ENCODE peak calls at places on chromosomes 13 and 19, in four cellular contexts. One of them, this sample, is unnamed.

GRCh38 chr13:42740753-42741152 is 40.6 kb upstream of the FAM216B start:
- DNase-seq in K562: peak; percentile 2
- DNase-seq in SK-N-SH: peak; percentile 9
- DNase-seq in HepG2: no peak
- DNase-seq in this sample: peak; percentile 7

GRCh38 chr19:48329167-48329891 is 4.0 kb downstream of the EMP3 start:
- DNase-seq in K562: peak; percentile 69
- DNase-seq in HepG2: no peak
- DNase-seq in SK-N-SH: no peak
- DNase-seq in this sample: no peak

GRCh38 chr13:113955691-113956090 is 18.2 kb downstream of the C13orf46 start:
- DNase-seq in K562: no peak
- DNase-seq in SK-N-SH: no peak
- DNase-seq in HepG2: no peak
- DNase-seq in this sample: no peak

GRCh38 chr13:107753286-107753685 is 462.1 kb downstream of the LIG4 start:
- DNase-seq in HepG2: no peak
- DNase-seq in SK-N-SH: no peak
- DNase-seq in K562: no peak
- DNase-seq in this sample: no peak

GRCh38 chr19:2034729-2035589 is 16.1 kb downstream of the MKNK2 start:
- DNase-seq in K562: peak; percentile 98
- DNase-seq in HepG2: no peak
- DNase-seq in SK-N-SH: peak; percentile 90
- DNase-seq in this sample: peak; percentile 87

GRCh38 chr13:31116224-31116623 is 45.5 kb downstream of the HSPH1 start:
- DNase-seq in SK-N-SH: no peak
- DNase-seq in K562: no peak
- DNase-seq in HepG2: no peak
- DNase-seq in this sample: no peak

GRCh38 chr19:35006342-35006998 is 6.3 kb downstream of the GRAMD1A start:
- DNase-seq in K562: no peak
- DNase-seq in HepG2: peak; percentile 99
- DNase-seq in SK-N-SH: no peak
- DNase-seq in this sample: no peak

GRCh38 chr19:46381346-46381745 is 32.0 kb downstream of the CCDC8 start:
- DNase-seq in HepG2: no peak
- DNase-seq in K562: no peak
- DNase-seq in SK-N-SH: no peak
- DNase-seq in this sample: no peak

GRCh38 chr19:29665826-29666633 is 769 bp downstream of the PLEKHF1 start:
- DNase-seq in HepG2: no peak
- DNase-seq in K562: peak; percentile 33
- DNase-seq in SK-N-SH: peak; percentile 70
- DNase-seq in this sample: no peak

GRCh38 chr19:15396436-15396835 is 16.8 kb upstream of the AKAP8 start:
- DNase-seq in K562: no peak
- DNase-seq in SK-N-SH: no peak
- DNase-seq in HepG2: no peak
- DNase-seq in this sample: no peak

GRCh38 chr19:19259741-19260140 is 13.4 kb downstream of the TM6SF2 start:
- DNase-seq in SK-N-SH: peak; percentile 80
- DNase-seq in K562: peak; percentile 51
- DNase-seq in HepG2: peak; percentile 38
- DNase-seq in this sample: peak; percentile 46
- TF ChIP-seq ZBTB33 in SK-N-SH: no peak
- TF ChIP-seq ZBTB33 in K562: no peak
- TF ChIP-seq ZBTB33 in HepG2: no peak
- TF ChIP-seq ZBTB33 in this sample: no peak

GRCh38 chr19:21602105-21602658 is 96.8 kb downstream of the ZNF429 start:
- DNase-seq in SK-N-SH: no peak
- DNase-seq in K562: no peak
- DNase-seq in HepG2: no peak
- DNase-seq in this sample: no peak

GRCh38 chr19:21607453-21607852 is 102.1 kb downstream of the ZNF429 start:
- DNase-seq in K562: no peak
- DNase-seq in HepG2: no peak
- DNase-seq in SK-N-SH: no peak
- DNase-seq in this sample: no peak

GRCh38 chr19:21603431-21604153 is 98.2 kb downstream of the ZNF429 start:
- DNase-seq in SK-N-SH: no peak
- DNase-seq in K562: peak; percentile 54
- DNase-seq in HepG2: no peak
- DNase-seq in this sample: no peak

GRCh38 chr19:21604351-21604926 is 99.0 kb downstream of the ZNF429 start:
- DNase-seq in SK-N-SH: no peak
- DNase-seq in K562: no peak
- DNase-seq in HepG2: no peak
- DNase-seq in this sample: no peak

GRCh38 chr19:21604941-21605548 is 99.6 kb downstream of the ZNF429 start:
- DNase-seq in SK-N-SH: no peak
- DNase-seq in HepG2: no peak
- DNase-seq in K562: no peak
- DNase-seq in this sample: no peak
- TF ChIP-seq ZBTB33 in SK-N-SH: no peak
- TF ChIP-seq ZBTB33 in HepG2: no peak
- TF ChIP-seq ZBTB33 in K562: no peak
- TF ChIP-seq ZBTB33 in this sample: no peak

DNA sequence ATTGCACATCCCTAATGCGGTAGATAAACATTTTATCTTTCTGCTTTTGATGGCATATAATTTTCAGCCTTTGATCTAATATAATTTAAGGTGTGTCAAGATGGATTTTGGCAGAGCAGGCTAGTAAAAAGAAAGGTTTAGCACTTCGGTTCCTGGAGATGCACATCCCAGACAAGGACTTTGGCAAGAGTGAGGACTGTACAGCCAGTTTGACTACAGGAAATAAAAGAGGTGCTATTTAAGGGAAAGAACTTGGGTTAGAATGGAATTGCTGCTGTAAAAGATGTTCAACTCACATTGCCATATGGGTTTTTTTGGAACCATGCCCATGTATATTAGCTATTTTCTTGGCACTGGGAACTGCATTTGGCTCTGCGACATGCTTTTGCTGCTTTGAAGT is 932.2 kb downstream of the EFNB2 start:
- DNase-seq in HepG2: no peak
- DNase-seq in SK-N-SH: peak; percentile 27
- DNase-seq in K562: no peak
- DNase-seq in this sample: no peak
- TF ChIP-seq ZBTB33 in HepG2: no peak
- TF ChIP-seq ZBTB33 in SK-N-SH: no peak
- TF ChIP-seq ZBTB33 in K562: no peak
- TF ChIP-seq ZBTB33 in this sample: no peak

GRCh38 chr19:33470686-33471085 is 50.9 kb downstream of the PEPD start:
- DNase-seq in K562: no peak
- DNase-seq in SK-N-SH: peak; percentile 53
- DNase-seq in HepG2: no peak
- DNase-seq in this sample: no peak

GRCh38 chr19:33471111-33471996 is 50.2 kb downstream of the PEPD start:
- DNase-seq in SK-N-SH: peak; percentile 75
- DNase-seq in HepG2: no peak
- DNase-seq in K562: no peak
- DNase-seq in this sample: no peak

GRCh38 chr19:33473644-33474305 is 47.8 kb downstream of the PEPD start:
- DNase-seq in SK-N-SH: no peak
- DNase-seq in K562: no peak
- DNase-seq in HepG2: no peak
- DNase-seq in this sample: no peak

GRCh38 chr19:33470040-33470330 is 51.6 kb downstream of the PEPD start:
- DNase-seq in SK-N-SH: no peak
- DNase-seq in HepG2: no peak
- DNase-seq in K562: no peak
- DNase-seq in this sample: no peak

GRCh38 chr19:33472696-33473624 is 48.6 kb downstream of the PEPD start:
- DNase-seq in SK-N-SH: no peak
- DNase-seq in HepG2: no peak
- DNase-seq in K562: no peak
- DNase-seq in this sample: no peak
- TF ChIP-seq ZBTB33 in SK-N-SH: no peak
- TF ChIP-seq ZBTB33 in HepG2: no peak
- TF ChIP-seq ZBTB33 in K562: no peak
- TF ChIP-seq ZBTB33 in this sample: no peak

DNA sequence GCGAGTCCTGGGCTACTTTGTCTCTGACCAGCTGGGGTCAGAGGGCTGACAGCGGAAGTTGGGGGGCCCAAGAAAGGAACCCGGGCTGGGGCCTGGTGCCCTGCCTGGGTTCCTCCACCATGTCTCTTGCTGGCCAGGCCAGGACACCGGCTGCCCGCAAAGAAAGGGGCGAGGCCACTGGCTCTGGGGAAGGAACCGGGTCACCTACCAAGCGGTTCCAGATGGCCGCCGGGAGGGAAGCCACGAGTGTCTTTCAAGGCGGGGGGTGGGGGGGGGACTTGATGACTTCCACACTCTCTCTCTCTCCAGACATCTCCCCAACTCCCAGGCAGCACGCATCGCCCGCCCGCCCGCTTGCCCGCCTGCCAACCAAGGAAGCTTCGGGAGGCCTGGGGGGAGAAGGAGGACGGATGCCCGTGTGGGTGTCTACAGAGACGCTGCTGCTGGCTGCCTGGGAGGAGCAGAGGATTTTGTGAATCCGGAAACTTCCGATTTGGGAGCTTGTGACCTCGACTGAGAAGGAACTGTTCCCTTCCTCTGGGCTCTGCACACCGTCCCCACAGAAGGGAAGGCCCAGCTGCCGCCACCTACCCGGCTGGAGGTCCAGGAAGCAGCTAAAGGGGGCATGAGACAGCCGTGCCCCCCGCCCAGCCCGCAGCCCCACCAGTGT is 1.1 kb downstream of the PIP5K1C start:
- DNase-seq in SK-N-SH: peak; percentile 80
- DNase-seq in HepG2: no peak
- DNase-seq in K562: peak; percentile 63
- DNase-seq in this sample: no peak
- TF ChIP-seq ZBTB33 in SK-N-SH: no peak
- TF ChIP-seq ZBTB33 in HepG2: no peak
- TF ChIP-seq ZBTB33 in K562: no peak
- TF ChIP-seq ZBTB33 in this sample: no peak

This sample was measured in HCT116.